ENCODE peak calls at places on chromosome 18, in nine cellular contexts. B is A549, L is transverse colon, P is gastrocnemius medialis, W is stomach, T is HCT116, E is upper lobe of left lung, C is heart left ventricle, K is spleen. G is an unnamed sample.

GRCh38 chr18:37962316-37962966 is 396.8 kb upstream of the CELF4 start:
- DNase-seq in C (no peak), B (no peak), P (no peak), K (no peak), W (no peak), L (no peak), E (no peak), T (no peak), G (no peak)

GRCh38 chr18:45793295-45793965 is 32.0 kb upstream of the SIGLEC15 start:
- DNase-seq in B (peak), P (no peak), K (no peak), L (no peak), C (no peak), E (no peak), T (peak), W (no peak), G (peak)

GRCh38 chr18:41967680-41968079 is 12.6 kb downstream of the PIK3C3 start:
- DNase-seq in L (no peak), P (peak), B (no peak), W (no peak), C (no peak), K (no peak), T (no peak), E (no peak), G (no peak)

GRCh38 chr18:34697891-34698290 is 12.2 kb upstream of the DTNA start:
- DNase-seq in P (no peak), K (no peak), C (no peak), B (no peak), E (no peak), W (no peak), L (no peak), T (no peak), G (no peak)

GRCh38 chr18:11808001-11808855 is 43.0 kb upstream of the CHMP1B start:
- DNase-seq in K (no peak), L (no peak), B (peak), P (no peak), T (peak), C (no peak), E (no peak), W (no peak), G (no peak)

GRCh38 chr18:76490701-76491171 is 4.3 kb downstream of the ZNF516 start:
- DNase-seq in E (peak), C (peak), W (peak), T (no peak), K (peak), P (peak), B (no peak), L (peak), G (peak)

GRCh38 chr18:11115268-11115667 is 34.1 kb downstream of the PIEZO2 start:
- DNase-seq in C (no peak), W (no peak), P (no peak), K (no peak), E (no peak), L (no peak), B (no peak), T (no peak), G (no peak)

GRCh38 chr18:79902075-79902474 is 49.4 kb downstream of the SLC66A2 start:
- DNase-seq in K (peak), T (no peak), B (no peak), C (peak), E (no peak), W (no peak), P (peak), L (peak), G (no peak)

GRCh38 chr18:31500161-31500688 is 2.2 kb downstream of the DSG2 start:
- DNase-seq in W (no peak), L (peak), C (no peak), E (no peak), B (no peak), K (no peak), P (no peak), T (no peak), G (no peak)

GRCh38 chr18:37419272-37419671 is 146.3 kb downstream of the CELF4 start:
- DNase-seq in L (no peak), T (no peak), W (no peak), C (no peak), E (no peak), B (peak), K (no peak), P (no peak), G (no peak)

GRCh38 chr18:32577561-32577960 is 106.9 kb upstream of the GAREM1 start:
- DNase-seq in K (no peak), P (no peak), B (no peak), T (no peak), W (no peak), E (no peak), L (no peak), C (no peak), G (no peak)

GRCh38 chr18:45012286-45012685 is 331.6 kb downstream of the SETBP1 start:
- DNase-seq in P (no peak), L (no peak), E (no peak), K (no peak), C (no peak), B (no peak), W (no peak), T (no peak), G (no peak)

GRCh38 chr18:79552696-79553095 is 126.9 kb upstream of the CTDP1 start:
- DNase-seq in T (no peak), C (peak), B (no peak), E (no peak), K (no peak), L (no peak), P (no peak), W (no peak), G (peak)

GRCh38 chr18:42446195-42446594 is 491.2 kb downstream of the PIK3C3 start:
- DNase-seq in W (no peak), L (no peak), B (no peak), C (no peak), T (no peak), K (no peak), E (no peak), P (no peak), G (no peak)

GRCh38 chr18:59821983-59822382 is 77.8 kb upstream of the PMAIP1 start:
- DNase-seq in B (no peak), P (no peak), T (no peak), L (no peak), K (no peak), E (no peak), C (no peak), W (no peak), G (no peak)

GRCh38 chr18:7325126-7325430 is 94.2 kb downstream of the LRRC30 start:
- DNase-seq in T (no peak), L (no peak), C (no peak), K (no peak), P (no peak), E (no peak), B (no peak), W (no peak), G (no peak)

GRCh38 chr18:50127516-50128229 is 67.3 kb downstream of the MYO5B start:
- DNase-seq in B (no peak), C (no peak), T (peak), K (no peak), L (no peak), P (no peak), E (no peak), W (no peak), G (no peak)

GRCh38 chr18:37489011-37489410 is 76.6 kb downstream of the CELF4 start:
- DNase-seq in T (no peak), B (no peak), C (no peak), L (no peak), K (no peak), P (no peak), E (no peak), W (no peak), G (no peak)

GRCh38 chr18:36028859-36029258 is 38.5 kb downstream of the RPRD1A start:
- DNase-seq in E (no peak), B (no peak), P (no peak), C (no peak), W (no peak), T (no peak), K (no peak), L (no peak), G (no peak)

GRCh38 chr18:23689031-23689615 is at the start of gene LAMA3:
- DNase-seq in K (peak), T (no peak), C (peak), W (peak), B (peak), L (peak), P (no peak), E (peak), G (peak)
- TF ChIP-seq CTCF in K (no peak), T (no peak), C (no peak), W (no peak), B (peak), L (no peak), P (no peak), E (peak), G (no peak)

DNA sequence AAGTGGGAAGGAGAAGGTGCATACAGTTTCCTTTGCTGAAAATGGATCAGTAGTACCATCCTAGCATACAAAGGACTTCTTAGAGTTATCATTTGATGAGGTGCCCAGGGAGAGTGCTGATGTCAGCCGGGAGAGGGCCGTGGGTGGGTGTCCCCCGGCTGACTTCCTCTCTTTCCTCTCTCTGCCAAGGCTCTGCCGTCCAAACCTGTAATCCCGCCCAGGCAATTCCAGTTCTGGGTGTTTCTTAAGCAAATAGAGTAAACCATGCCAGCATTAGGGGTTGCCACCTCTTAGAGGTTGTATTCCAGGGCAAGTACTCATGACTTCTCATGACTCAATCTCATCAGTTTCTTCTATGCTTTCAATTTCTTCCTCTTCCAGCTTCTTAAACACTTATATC is 117.2 kb downstream of the GATA6 start:
- DNase-seq in W (peak), E (peak), B (peak), C (no peak), T (no peak), P (no peak), K (no peak), L (peak), G (no peak)
- TF ChIP-seq POLR2A in W (no peak), E (no peak), B (no peak), C (no peak), T (no peak), P (no peak), K (no peak), L (peak), G (no peak)

DNA sequence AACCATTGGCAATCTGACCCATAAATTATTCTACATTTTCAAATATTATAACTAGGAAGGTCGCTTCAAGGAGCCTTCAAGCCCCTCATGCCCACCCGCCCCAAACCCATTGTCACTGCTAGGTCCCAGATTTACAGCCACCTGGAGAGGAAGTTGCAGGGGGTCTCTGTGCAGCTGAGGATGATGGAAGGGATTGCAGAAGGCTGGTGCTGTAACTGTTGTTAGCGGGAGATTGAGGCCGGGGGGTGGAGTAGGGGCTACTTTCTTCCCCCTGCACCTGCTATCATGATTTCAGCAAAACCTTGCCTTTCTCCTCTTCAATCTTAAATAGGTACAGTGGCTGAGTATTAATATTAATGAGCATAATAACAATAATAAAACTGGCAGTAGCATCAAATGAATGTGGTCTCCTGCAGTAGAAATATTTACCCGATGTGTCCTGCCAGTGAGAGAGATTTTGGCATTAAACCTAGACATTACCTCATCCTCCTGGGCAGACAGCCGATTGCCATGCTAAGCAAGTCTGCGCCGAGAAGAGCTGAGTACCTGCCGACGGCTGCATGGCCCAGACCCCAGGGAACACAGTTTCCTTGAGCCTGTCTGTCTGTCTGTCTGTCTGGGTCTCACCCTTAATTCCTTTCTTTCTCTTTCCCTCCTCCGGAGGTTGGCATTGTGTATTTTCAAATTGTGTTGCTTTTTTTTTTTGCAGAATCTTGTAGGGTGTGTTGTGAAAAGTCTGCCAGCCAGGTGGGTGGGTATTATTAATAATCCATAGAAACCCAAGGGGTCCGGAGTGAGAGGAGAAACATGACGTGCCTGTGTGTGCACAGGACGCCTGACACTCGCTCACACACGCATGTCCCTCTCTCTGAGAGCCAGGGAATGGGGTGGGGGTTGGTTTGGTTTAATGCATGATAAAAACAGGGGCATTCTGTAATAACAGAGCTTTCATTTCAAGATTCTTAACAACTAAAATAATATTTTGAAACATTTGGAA is 225.2 kb downstream of the FAM210A start:
- DNase-seq in P (peak), L (peak), B (peak), T (no peak), K (no peak), W (peak), C (peak), E (peak), G (peak)
- H3K4me3 ChIP-seq in P (peak), L (no peak), B (peak), T (no peak), K (no peak), W (no peak), C (peak), E (no peak), G (no peak)

DNA sequence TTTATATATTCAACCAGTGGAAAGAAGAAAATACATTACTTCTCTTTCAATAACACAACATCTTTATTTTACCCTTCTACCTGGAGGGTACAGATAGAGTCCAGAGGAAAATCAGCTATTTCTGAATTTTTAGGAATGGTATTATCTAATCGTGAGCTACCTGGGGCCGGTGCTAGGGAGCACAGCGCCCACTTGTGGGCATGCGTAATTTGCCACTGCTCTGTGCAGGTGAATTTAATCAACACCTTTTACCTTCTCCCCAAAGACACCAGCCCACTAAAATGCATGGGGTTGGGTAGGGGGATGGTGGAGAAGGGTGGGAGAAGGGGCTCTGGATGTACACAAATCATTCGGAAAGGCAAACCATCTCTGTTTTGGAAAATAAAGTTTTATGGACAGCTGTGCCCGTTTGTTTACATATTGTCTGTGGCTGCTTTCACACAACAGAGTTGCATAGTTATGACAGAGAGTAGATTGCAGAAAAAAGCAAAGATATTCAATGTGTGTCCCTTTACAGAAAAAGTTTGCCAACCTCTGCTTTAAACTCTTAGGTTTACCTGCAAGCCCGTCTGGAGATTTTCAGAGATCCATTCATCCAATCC is 51.5 kb upstream of the DCC start:
- DNase-seq in T (no peak), W (peak), E (peak), B (peak), L (peak), K (no peak), C (no peak), P (no peak), G (no peak)
- TF ChIP-seq CTCF in T (peak), W (no peak), E (peak), B (peak), L (peak), K (peak), C (peak), P (no peak), G (no peak)